ENCODE peak calls at places on chromosomes 12 and 14, in five cellular contexts. R is sigmoid colon, P is GM12878, O is transverse colon, C is suprapubic skin. Q is an unnamed sample.

GRCh38 chr12:49578471-49579112 is 10.7 kb upstream of the MCRS1 start:
- DNase-seq in R (no peak), C (peak), P (no peak), O (no peak), Q (no peak)

GRCh38 chr12:132511516-132512196 is 21.7 kb downstream of the FBRSL1 start:
- DNase-seq in R (no peak), C (no peak), P (no peak), O (no peak), Q (no peak)

GRCh38 chr14:69319911-69320310 is 60.0 kb downstream of the GALNT16 start:
- DNase-seq in P (no peak), O (no peak), R (no peak), C (peak), Q (no peak)

GRCh38 chr12:65952737-65953209 is 128.5 kb downstream of the HMGA2 start:
- DNase-seq in O (peak), C (no peak), R (no peak), P (no peak), Q (no peak)

GRCh38 chr14:78700236-78700635 is 530.1 kb downstream of the NRXN3 start:
- DNase-seq in R (no peak), C (no peak), O (no peak), P (no peak), Q (no peak)

GRCh38 chr14:74514471-74514932 is 20.9 kb downstream of the ISCA2 start:
- DNase-seq in P (no peak), O (peak), R (peak), C (no peak), Q (no peak)

GRCh38 chr12:122035292-122035691 is 13.6 kb downstream of the BCL7A start:
- DNase-seq in R (no peak), P (no peak), O (no peak), C (no peak), Q (peak)

GRCh38 chr14:37230551-37231194 is 32.9 kb downstream of the MIPOL1 start:
- DNase-seq in P (no peak), O (no peak), C (no peak), R (no peak), Q (no peak)

GRCh38 chr14:44564908-44565307 is 57.8 kb upstream of the FSCB start:
- DNase-seq in C (no peak), P (no peak), R (no peak), O (no peak), Q (no peak)

GRCh38 chr12:7498832-7499231 is 4.7 kb downstream of the CD163 start:
- DNase-seq in O (no peak), C (no peak), R (no peak), P (no peak), Q (no peak)

GRCh38 chr12:88597361-88597760 is 17.1 kb upstream of the KITLG start:
- DNase-seq in R (no peak), P (no peak), O (no peak), C (no peak), Q (no peak)

GRCh38 chr12:44835641-44836379 is 40.3 kb downstream of the NELL2 start:
- DNase-seq in C (no peak), R (no peak), O (no peak), P (no peak), Q (no peak)

GRCh38 chr12:52280796-52281560 is 6.5 kb downstream of the KRT86 start:
- DNase-seq in R (peak), C (peak), O (peak), P (no peak), Q (peak)

GRCh38 chr12:113381237-113381636 is 22.4 kb downstream of the SDS start:
- DNase-seq in O (no peak), C (no peak), R (no peak), P (no peak), Q (no peak)

GRCh38 chr12:2076196-2076570 is 23.4 kb downstream of the CACNA1C start:
- DNase-seq in O (no peak), C (no peak), P (no peak), R (peak), Q (no peak)

GRCh38 chr12:6263931-6264330 is 46.6 kb upstream of the PLEKHG6 start:
- DNase-seq in P (no peak), O (no peak), R (no peak), C (no peak), Q (no peak)

GRCh38 chr14:52052289-52052943 is 16.4 kb downstream of the NID2 start:
- DNase-seq in O (no peak), R (peak), C (no peak), P (no peak), Q (no peak)

GRCh38 chr12:30980886-30981662 is 54.5 kb downstream of the TSPAN11 start:
- DNase-seq in P (no peak), C (no peak), R (no peak), O (no peak), Q (no peak)

GRCh38 chr12:171743-172705 is 41.9 kb downstream of the SLC6A12 start:
- DNase-seq in P (no peak), R (no peak), C (no peak), O (peak), Q (peak)

GRCh38 chr14:91059576-91060471 is 617 bp downstream of the RPS6KA5 start:
- DNase-seq in C (peak), R (peak), O (peak), P (no peak), Q (peak)

GRCh38 chr12:32494676-32495075 is 95.3 kb downstream of the FGD4 start:
- DNase-seq in C (no peak), O (no peak), P (no peak), R (no peak), Q (no peak)

GRCh38 chr14:38210168-38210567 is 2.5 kb downstream of the SSTR1 start:
- DNase-seq in P (no peak), O (no peak), R (no peak), C (no peak), Q (peak)

GRCh38 chr14:32633930-32634329 is 304.7 kb upstream of the NPAS3 start:
- DNase-seq in P (no peak), O (no peak), C (no peak), R (no peak), Q (no peak)

GRCh38 chr12:95248604-95249355 is 31.2 kb downstream of the VEZT start:
- DNase-seq in P (no peak), C (no peak), O (no peak), R (no peak), Q (no peak)

GRCh38 chr12:49304161-49304560 is 9.2 kb downstream of the PRPH start:
- DNase-seq in P (no peak), C (no peak), R (no peak), O (no peak), Q (no peak)

GRCh38 chr12:1277905-1278304 is 286.9 kb downstream of the ERC1 start:
- DNase-seq in P (no peak), O (no peak), C (no peak), R (no peak), Q (no peak)

GRCh38 chr12:47015381-47015780 is 64.0 kb upstream of the PCED1B start:
- DNase-seq in C (no peak), O (no peak), R (no peak), P (no peak), Q (no peak)

GRCh38 chr12:96506776-96507175 is 17.4 kb downstream of the CFAP54 start:
- DNase-seq in R (no peak), O (no peak), P (no peak), C (no peak), Q (no peak)

GRCh38 chr14:102819176-102819628 is 42.0 kb downstream of the TRAF3 start:
- DNase-seq in C (no peak), O (peak), R (no peak), P (peak), Q (peak)

GRCh38 chr14:96303981-96304380 is 48.0 kb downstream of the BDKRB1 start:
- DNase-seq in O (no peak), P (no peak), R (no peak), C (no peak), Q (no peak)

GRCh38 chr12:9134981-9135628 is 19.4 kb upstream of the A2M start:
- DNase-seq in R (no peak), C (no peak), P (no peak), O (no peak), Q (no peak)

GRCh38 chr14:67571275-67571990 is 28.6 kb downstream of the PIGH start:
- DNase-seq in O (peak), C (no peak), R (peak), P (no peak), Q (peak)

GRCh38 chr12:89756638-89757321 is 48.1 kb upstream of the ATP2B1 start:
- DNase-seq in P (peak), O (no peak), C (no peak), R (no peak), Q (no peak)
- TF ChIP-seq POLR2AphosphoS5 in P (no peak), O (no peak), C (peak), R (peak), Q (no peak)

DNA sequence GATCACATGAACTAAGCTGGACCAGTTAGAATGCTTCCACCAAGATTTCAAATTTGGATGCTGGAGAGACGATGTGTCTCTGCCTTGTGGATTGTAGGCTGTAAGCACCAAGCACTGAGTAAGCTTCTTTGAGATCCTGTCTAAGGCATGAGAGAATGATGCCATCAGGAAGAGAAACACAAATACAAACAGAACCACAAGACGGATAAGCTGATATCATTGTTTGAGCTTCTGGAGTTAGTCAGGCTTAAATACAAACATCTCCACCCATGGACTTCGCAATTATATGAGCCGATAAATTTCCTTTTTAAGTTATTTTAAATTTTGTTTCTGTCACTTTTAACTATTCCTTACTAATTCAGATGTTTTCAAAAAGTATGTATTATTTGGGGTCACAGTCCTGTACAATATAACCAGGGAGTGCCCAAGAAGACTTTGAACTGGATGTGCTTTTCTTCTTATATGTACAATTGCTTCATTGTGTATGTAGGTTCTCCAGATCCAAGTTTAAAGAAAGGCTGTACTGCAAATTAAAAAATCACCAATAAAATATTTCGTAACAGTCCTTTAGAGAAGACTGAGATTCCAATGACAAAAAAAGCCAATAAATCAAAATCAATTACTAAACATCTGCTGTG is 274.3 kb downstream of the ADAMTS20 start:
- DNase-seq in R (no peak), O (no peak), C (no peak), P (no peak), Q (no peak)
- TF ChIP-seq EP300 in R (no peak), O (no peak), C (no peak), P (no peak), Q (no peak)

GRCh38 chr12:48197967-48198618 is 5.0 kb downstream of the OR10AD1 start:
- DNase-seq in O (peak), R (peak), C (peak), P (peak), Q (peak)
- TF ChIP-seq CTCF in O (no peak), R (no peak), C (no peak), P (no peak), Q (no peak)

DNA sequence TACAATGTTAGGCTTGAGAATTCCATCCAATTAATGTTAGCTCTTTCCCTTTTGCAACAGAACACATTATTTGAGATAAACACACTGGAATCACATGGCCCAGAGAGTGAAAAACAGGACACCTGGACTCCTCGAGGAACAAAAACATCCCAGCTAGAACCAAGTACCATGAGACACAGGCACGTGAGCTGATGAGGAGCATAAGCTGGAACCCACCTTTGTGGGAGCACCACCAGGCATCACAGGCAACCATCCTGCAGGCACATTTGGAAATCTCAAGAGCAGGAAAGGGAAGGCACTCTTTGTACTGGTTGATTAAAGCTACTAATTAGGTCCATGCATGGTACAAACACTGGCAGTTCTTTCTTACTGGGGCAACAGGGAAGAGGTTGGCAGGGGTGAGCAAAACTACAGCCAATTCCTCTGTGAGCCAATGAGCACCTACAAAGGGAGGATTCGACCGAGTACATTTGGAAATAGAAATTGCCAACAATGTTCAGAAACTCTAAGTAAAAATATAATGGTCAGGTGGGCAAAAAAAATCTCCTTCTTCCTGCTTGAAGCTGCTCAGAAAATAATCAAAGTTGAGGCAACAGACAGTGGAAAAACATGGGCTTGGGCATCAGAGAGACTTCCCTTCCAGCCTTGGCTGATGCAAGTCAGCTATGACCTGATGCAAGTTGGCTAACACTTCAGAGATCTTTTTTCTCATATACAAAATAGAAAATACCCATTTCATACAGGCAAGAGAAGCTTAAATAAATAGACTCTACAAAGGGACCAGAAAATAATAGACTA is 216.7 kb downstream of the NUAK1 start:
- DNase-seq in P (no peak), O (no peak), C (no peak), R (no peak), Q (no peak)
- TF ChIP-seq POLR2AphosphoS5 in P (no peak), O (no peak), C (no peak), R (no peak), Q (no peak)

GRCh38 chr14:49863483-49864262 is 11.1 kb upstream of the NEMF start:
- DNase-seq in R (no peak), P (no peak), O (no peak), C (no peak), Q (no peak)

GRCh38 chr14:49865431-49865859 is 12.9 kb upstream of the NEMF start:
- DNase-seq in R (peak), C (no peak), O (peak), P (no peak), Q (peak)

GRCh38 chr14:49860988-49861387 is 8.4 kb upstream of the NEMF start:
- DNase-seq in R (no peak), P (no peak), C (no peak), O (no peak), Q (no peak)

GRCh38 chr14:49861581-49861922 is 9.0 kb upstream of the NEMF start:
- DNase-seq in R (peak), C (peak), O (peak), P (no peak), Q (peak)

GRCh38 chr14:49861923-49862673 is 9.5 kb upstream of the NEMF start:
- DNase-seq in C (peak), P (no peak), O (peak), R (peak), Q (peak)
- TF ChIP-seq EP300 in C (no peak), P (peak), O (no peak), R (no peak), Q (no peak)

DNA sequence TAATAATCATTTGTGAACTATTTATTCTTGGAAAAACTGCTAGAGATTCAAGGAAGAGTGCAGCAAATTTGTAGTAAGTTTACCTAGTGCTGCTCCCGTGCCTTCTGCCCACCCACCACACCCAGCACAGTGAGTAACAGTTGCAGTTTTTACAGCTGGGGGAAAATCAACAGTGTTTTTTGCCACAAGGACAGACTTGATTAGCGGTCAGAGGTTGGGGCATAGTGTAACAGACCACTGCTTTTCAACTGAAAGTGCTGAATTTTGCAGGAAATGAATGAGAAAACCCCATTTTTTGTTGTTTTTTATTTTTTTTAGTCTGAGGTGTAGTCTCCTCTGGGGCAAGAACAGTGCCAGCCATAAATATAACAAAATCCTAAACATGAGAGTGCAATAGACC is 7.5 kb upstream of the KLRK1 start:
- DNase-seq in P (no peak), C (no peak), O (no peak), R (no peak), Q (no peak)
- TF ChIP-seq CTCF in P (no peak), C (no peak), O (no peak), R (no peak), Q (no peak)

Q was measured in stomach.